ENCODE peak calls at places on chromosomes 12 and 14, in four cellular contexts. X, I, O and B are unnamed samples.

GRCh38 chr12:87820524-87821194 is 208.5 kb downstream of the C12orf50 start:
- DNase-seq in O (no peak), X (no peak), I (no peak), B (no peak)

GRCh38 chr14:72916174-72916573 is 10.1 kb upstream of the DCAF4 start:
- DNase-seq in O (no peak), I (no peak), X (no peak), B (no peak)

GRCh38 chr12:106757623-106758348 is 16.7 kb upstream of the RIC8B start:
- DNase-seq in I (peak), X (no peak), O (no peak), B (no peak)

GRCh38 chr12:131114331-131114730 is 160.6 kb downstream of the ADGRD1 start:
- DNase-seq in X (no peak), I (no peak), O (no peak), B (no peak)

GRCh38 chr14:92556863-92557543 is 43.4 kb downstream of the RIN3 start:
- DNase-seq in X (no peak), I (peak), O (no peak), B (no peak)

GRCh38 chr14:38718519-38718918 is 384.5 kb downstream of the SEC23A start:
- DNase-seq in I (no peak), X (no peak), O (no peak), B (no peak)

GRCh38 chr12:65306603-65307501 is 28.4 kb downstream of the MSRB3 start:
- DNase-seq in O (peak), X (no peak), I (peak), B (peak)

GRCh38 chr14:103422981-103423600 is 37.9 kb downstream of the MARK3 start:
- DNase-seq in I (no peak), X (no peak), O (peak), B (no peak)

DNA sequence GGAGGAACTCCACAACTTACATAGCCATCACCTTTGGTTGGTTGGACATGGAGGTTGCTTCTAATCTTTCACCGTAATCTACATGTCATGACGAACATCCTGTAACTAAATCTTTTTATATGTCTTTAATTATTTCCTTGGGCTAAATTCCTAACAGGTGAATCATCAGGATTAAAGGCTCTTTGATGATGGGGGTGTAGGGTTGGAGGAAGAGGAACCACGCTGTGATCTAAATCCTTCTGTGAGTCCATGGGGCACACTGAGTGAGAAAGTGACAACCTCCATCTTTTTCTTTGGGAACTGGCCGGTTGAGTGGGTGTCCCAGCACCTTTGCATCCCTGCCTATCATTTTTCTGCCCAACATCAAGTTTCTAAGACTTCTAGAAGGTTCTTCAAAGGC is 31.1 kb upstream of the MAP1LC3B2 start:
- DNase-seq in X (no peak), I (no peak), O (no peak), B (no peak)
- TF ChIP-seq TARDBP in X (no peak), I (no peak), O (no peak), B (no peak)

GRCh38 chr12:39144613-39145061 is 239.2 kb upstream of the CPNE8 start:
- DNase-seq in X (no peak), O (no peak), I (no peak), B (no peak)
- TF ChIP-seq TARDBP in X (no peak), O (no peak), I (no peak), B (no peak)

GRCh38 chr14:50027797-50028196 is 88.6 kb downstream of the VCPKMT start:
- DNase-seq in O (no peak), I (no peak), X (no peak), B (no peak)
- TF ChIP-seq TARDBP in O (no peak), I (no peak), X (no peak), B (no peak)

GRCh38 chr14:64960762-64961276 is 11.3 kb downstream of the RAB15 start:
- DNase-seq in O (no peak), I (no peak), X (no peak), B (peak)
- TF ChIP-seq TARDBP in O (no peak), I (no peak), X (no peak), B (no peak)

GRCh38 chr14:59588136-59588535 is 11.5 kb upstream of the CCDC175 start:
- DNase-seq in X (no peak), I (no peak), O (no peak), B (no peak)

GRCh38 chr14:59582845-59583509 is 6.4 kb upstream of the CCDC175 start:
- DNase-seq in X (no peak), I (no peak), O (peak), B (no peak)

GRCh38 chr14:59583755-59584154 is 7.1 kb upstream of the CCDC175 start:
- DNase-seq in X (no peak), O (no peak), I (no peak), B (peak)

GRCh38 chr14:59582161-59582560 is 5.5 kb upstream of the CCDC175 start:
- DNase-seq in I (no peak), O (no peak), X (no peak), B (no peak)

GRCh38 chr14:59585891-59586554 is 9.4 kb upstream of the CCDC175 start:
- DNase-seq in O (no peak), I (no peak), X (no peak), B (no peak)
- TF ChIP-seq TARDBP in O (no peak), I (no peak), X (no peak), B (no peak)

DNA sequence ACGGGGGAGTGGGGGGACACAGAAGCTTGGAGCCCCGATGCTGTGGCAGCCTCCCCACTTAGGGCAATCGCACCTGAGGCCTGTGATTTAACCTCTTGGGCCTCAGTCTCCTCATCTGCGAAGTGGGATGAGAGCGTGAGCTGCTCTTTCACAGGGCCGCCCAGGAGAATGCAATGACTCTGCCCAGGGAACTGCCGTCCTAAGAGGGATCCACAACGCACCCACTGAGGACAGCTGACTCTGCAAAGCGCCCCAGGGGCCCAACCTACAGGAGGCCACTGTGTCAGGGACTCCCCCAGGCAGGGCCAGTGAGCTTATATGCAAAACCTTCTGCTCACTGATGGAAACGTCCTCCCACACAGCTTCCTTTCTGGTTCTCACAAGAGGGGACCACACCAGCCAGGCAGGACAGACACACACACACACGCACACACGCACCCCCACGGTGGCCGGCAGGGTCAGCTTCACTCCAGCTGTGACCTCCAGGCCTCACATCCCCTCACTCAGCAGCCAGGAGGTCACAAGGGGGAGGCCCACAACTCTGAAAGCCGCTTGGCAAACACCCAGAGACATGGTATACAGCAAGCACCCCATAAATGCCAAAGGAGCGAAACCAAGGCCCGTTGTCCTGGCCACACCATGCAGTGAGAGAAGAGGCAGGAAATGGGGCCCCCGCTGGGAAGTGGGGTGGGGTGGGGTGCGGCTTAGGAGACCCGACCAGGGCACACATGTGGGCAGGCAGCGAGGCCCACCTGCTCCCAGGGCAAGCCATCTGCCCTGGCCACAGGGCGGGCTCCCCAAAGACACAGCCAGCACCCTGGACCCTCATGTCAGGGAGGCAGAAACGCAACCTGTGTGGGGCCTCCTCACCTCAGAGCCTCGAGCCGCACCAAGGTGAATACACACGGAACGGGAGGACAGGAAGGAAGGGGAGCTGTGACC is 73.3 kb downstream of the NCOR2 start:
- DNase-seq in O (no peak), I (no peak), X (peak), B (no peak)
- TF ChIP-seq TARDBP in O (no peak), I (no peak), X (no peak), B (no peak)